ENCODE peak calls at places on chromosome 16, in ten cellular contexts. Z is stomach, J is suprapubic skin, O is H1, V is transverse colon, Y is breast epithelium, G is GM12892, L is HCT116, Q is sigmoid colon, A is prostate gland. T is an unnamed sample.

GRCh38 chr16:19168173-19169080 is at the start of gene SYT17:
- DNase-seq in Z (peak), J (no peak), O (peak), V (peak), Y (no peak), G (peak), L (no peak), Q (no peak), A (peak), T (peak)

GRCh38 chr16:25553711-25554436 is 137.9 kb upstream of the HS3ST4 start:
- DNase-seq in Z (no peak), J (no peak), O (no peak), V (no peak), Y (no peak), G (no peak), L (no peak), Q (no peak), A (no peak), T (no peak)

GRCh38 chr16:67391424-67392300 is 1.6 kb downstream of the TPPP3 start:
- DNase-seq in Z (no peak), J (peak), O (no peak), V (no peak), Y (no peak), G (no peak), L (no peak), Q (peak), A (no peak), T (no peak)

GRCh38 chr16:22671301-22672076 is 142.5 kb upstream of the HS3ST2 start:
- DNase-seq in Z (no peak), J (peak), O (peak), V (no peak), Y (no peak), G (no peak), L (no peak), Q (peak), A (no peak), T (no peak)

GRCh38 chr16:14523632-14524031 is 106.4 kb downstream of the PARN start:
- DNase-seq in Z (no peak), J (no peak), O (no peak), V (no peak), Y (no peak), G (no peak), L (no peak), Q (no peak), A (no peak), T (no peak)

GRCh38 chr16:82440336-82440735 is 186.4 kb upstream of the CDH13 start:
- DNase-seq in Z (no peak), J (no peak), O (no peak), V (no peak), Y (no peak), G (no peak), L (no peak), Q (no peak), A (no peak), T (no peak)

GRCh38 chr16:4303973-4304372 is 11.9 kb upstream of the GLIS2 start:
- DNase-seq in Z (no peak), J (no peak), O (no peak), V (no peak), Y (no peak), G (no peak), L (no peak), Q (no peak), A (no peak), T (no peak)

GRCh38 chr16:64152010-64152767 is 969.7 kb downstream of the CDH11 start:
- DNase-seq in Z (no peak), J (no peak), O (no peak), V (no peak), Y (no peak), G (no peak), L (no peak), Q (no peak), A (no peak), T (no peak)

GRCh38 chr16:28086496-28087139 is 23.1 kb upstream of the GSG1L start:
- DNase-seq in Z (no peak), J (no peak), O (no peak), V (no peak), Y (no peak), G (no peak), L (no peak), Q (no peak), A (no peak), T (no peak)

GRCh38 chr16:67552476-67552875 is 9.8 kb upstream of the CTCF start:
- DNase-seq in Z (no peak), J (no peak), O (no peak), V (no peak), Y (no peak), G (no peak), L (no peak), Q (peak), A (no peak), T (no peak)

GRCh38 chr16:50622029-50622428 is 59.1 kb downstream of the SNX20 start:
- DNase-seq in Z (no peak), J (no peak), O (no peak), V (no peak), Y (no peak), G (no peak), L (no peak), Q (no peak), A (no peak), T (no peak)

GRCh38 chr16:79500305-79500704 is 100.2 kb downstream of the MAF start:
- DNase-seq in Z (no peak), J (no peak), O (no peak), V (no peak), Y (no peak), G (no peak), L (no peak), Q (no peak), A (no peak), T (no peak)

GRCh38 chr16:27547851-27548250 is 1.9 kb downstream of the GTF3C1 start:
- DNase-seq in Z (no peak), J (no peak), O (no peak), V (no peak), Y (no peak), G (no peak), L (no peak), Q (peak), A (no peak), T (no peak)

GRCh38 chr16:74699666-74700065 is 996 bp downstream of the MLKL start:
- DNase-seq in Z (no peak), J (no peak), O (no peak), V (peak), Y (no peak), G (no peak), L (no peak), Q (no peak), A (no peak), T (no peak)

GRCh38 chr16:74698220-74698619 is 2.4 kb downstream of the MLKL start:
- DNase-seq in Z (no peak), J (no peak), O (no peak), V (no peak), Y (no peak), G (no peak), L (no peak), Q (no peak), A (no peak), T (no peak)

GRCh38 chr16:74691093-74691855 is 9.4 kb downstream of the MLKL start:
- DNase-seq in Z (no peak), J (no peak), O (no peak), V (no peak), Y (no peak), G (no peak), L (no peak), Q (no peak), A (no peak), T (no peak)

GRCh38 chr16:74700206-74701040 is at the start of gene MLKL:
- DNase-seq in Z (peak), J (no peak), O (no peak), V (peak), Y (no peak), G (peak), L (peak), Q (peak), A (peak), T (no peak)

GRCh38 chr16:74695450-74696422 is 4.9 kb downstream of the MLKL start:
- DNase-seq in Z (peak), J (peak), O (peak), V (peak), Y (peak), G (peak), L (peak), Q (peak), A (peak), T (peak)
- TF ChIP-seq POLR2AphosphoS5 in Z (peak), J (no peak), O (peak), V (peak), Y (no peak), G (peak), L (peak), Q (peak), A (peak), T (no peak)

DNA sequence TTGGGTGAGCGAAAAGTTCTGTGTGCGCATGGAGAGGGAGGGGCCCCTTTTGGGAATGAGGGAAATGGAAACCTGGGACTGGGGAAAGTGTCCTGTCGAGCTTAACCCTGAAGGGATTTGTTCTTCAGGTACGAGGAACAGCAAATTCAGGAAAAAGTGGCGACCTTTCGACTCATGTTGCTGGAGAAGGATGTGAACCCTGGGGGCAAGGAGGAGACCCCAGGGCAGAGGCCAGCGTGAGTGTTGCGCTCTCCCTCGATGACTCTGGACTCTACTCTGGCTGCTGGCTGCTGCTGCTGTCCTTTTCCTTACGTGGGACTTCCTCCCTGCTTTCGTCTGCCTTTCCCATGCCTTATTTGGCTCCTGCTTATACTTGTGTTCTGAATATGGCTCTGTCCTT is 4.9 kb downstream of the SRRM2 start:
- DNase-seq in Z (no peak), J (no peak), O (no peak), V (no peak), Y (no peak), G (no peak), L (no peak), Q (no peak), A (no peak), T (no peak)
- TF ChIP-seq POLR2AphosphoS5 in Z (no peak), J (no peak), O (peak), V (no peak), Y (no peak), G (no peak), L (no peak), Q (no peak), A (no peak), T (no peak)

GRCh38 chr16:1152651-1153259 is at the start of gene CACNA1H:
- DNase-seq in Z (no peak), J (no peak), O (peak), V (no peak), Y (no peak), G (no peak), L (no peak), Q (no peak), A (no peak), T (no peak)

GRCh38 chr16:1153480-1154160 is 714 bp downstream of the CACNA1H start:
- DNase-seq in Z (no peak), J (no peak), O (no peak), V (no peak), Y (no peak), G (no peak), L (no peak), Q (no peak), A (no peak), T (no peak)

GRCh38 chr16:1154887-1155331 is 2.0 kb downstream of the CACNA1H start:
- DNase-seq in Z (no peak), J (no peak), O (no peak), V (no peak), Y (no peak), G (no peak), L (no peak), Q (no peak), A (no peak), T (no peak)

GRCh38 chr16:1155353-1156110 is 2.6 kb downstream of the CACNA1H start:
- DNase-seq in Z (no peak), J (no peak), O (no peak), V (no peak), Y (no peak), G (no peak), L (no peak), Q (no peak), A (no peak), T (no peak)

DNA sequence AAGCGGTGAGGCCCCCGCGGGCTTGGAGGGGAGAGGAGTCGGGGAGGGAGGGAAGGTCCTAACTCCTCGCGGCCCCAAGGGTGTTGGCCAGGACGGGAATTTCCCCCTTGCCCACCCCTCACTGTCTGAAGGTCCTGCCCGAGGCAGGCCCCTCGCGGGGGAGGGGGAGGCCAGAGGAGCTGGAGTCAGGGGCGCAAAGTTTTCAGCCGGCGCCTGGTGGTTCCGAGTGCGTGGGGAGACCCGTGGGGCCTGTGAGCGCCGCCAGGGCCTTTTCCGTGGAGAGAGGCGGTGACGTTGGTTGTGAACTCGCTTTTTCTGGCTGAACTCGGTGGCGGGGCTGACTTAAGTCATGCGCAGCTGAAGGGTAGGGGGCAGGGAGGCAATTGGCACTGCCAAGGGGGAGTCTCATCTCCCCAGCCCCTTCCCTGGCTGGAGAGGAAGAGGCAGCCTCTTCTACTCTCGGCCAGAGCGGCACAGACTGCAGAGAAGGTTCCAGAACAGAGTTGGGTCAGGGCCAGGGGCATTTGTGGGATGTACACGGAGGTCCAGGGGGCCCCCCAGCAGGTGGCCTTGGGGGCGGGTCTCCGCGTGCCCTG is 1.5 kb downstream of the CACNA1H start:
- DNase-seq in Z (no peak), J (no peak), O (no peak), V (no peak), Y (no peak), G (no peak), L (no peak), Q (peak), A (no peak), T (no peak)
- TF ChIP-seq POLR2AphosphoS5 in Z (no peak), J (no peak), O (no peak), V (peak), Y (no peak), G (no peak), L (no peak), Q (peak), A (peak), T (no peak)

GRCh38 chr16:72301416-72302048 is 129.6 kb upstream of the PMFBP1 start:
- DNase-seq in Z (no peak), J (no peak), O (no peak), V (no peak), Y (no peak), G (no peak), L (no peak), Q (no peak), A (no peak), T (no peak)
- TF ChIP-seq POLR2AphosphoS5 in Z (no peak), J (no peak), O (no peak), V (no peak), Y (no peak), G (no peak), L (no peak), Q (no peak), A (no peak), T (no peak)

DNA sequence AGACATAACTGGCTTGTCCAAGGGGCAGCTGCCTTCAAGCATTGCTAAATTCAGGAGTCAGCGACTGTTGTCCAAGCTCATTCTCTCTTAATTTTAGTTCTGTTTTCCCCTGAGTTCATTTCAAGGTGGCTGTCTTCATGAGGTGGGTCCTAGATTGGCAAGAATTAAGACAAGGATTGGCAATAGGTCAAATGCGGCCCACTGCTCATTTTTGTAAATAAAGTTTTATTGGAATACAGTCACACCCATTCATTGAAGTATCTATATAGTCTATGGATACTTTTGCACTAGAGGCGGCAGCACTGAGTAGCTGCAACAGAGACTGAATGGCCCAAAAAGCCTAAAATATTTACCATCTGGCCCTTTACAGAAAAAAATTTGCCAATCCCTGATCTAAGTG is 73.8 kb downstream of the TMEM114 start:
- DNase-seq in Z (no peak), J (no peak), O (no peak), V (no peak), Y (no peak), G (no peak), L (no peak), Q (no peak), A (no peak), T (no peak)
- TF ChIP-seq POLR2AphosphoS5 in Z (no peak), J (no peak), O (no peak), V (no peak), Y (no peak), G (no peak), L (no peak), Q (no peak), A (no peak), T (no peak)

GRCh38 chr16:85536073-85536410 is 77.1 kb upstream of the GSE1 start:
- DNase-seq in Z (peak), J (no peak), O (no peak), V (no peak), Y (no peak), G (no peak), L (no peak), Q (peak), A (no peak), T (no peak)
- TF ChIP-seq POLR2AphosphoS5 in Z (peak), J (no peak), O (no peak), V (no peak), Y (no peak), G (no peak), L (no peak), Q (no peak), A (no peak), T (no peak)

T was measured in GM12891.